ENCODE peak calls at places on chromosome 21, in five cellular contexts. G is astrocyte of the spinal cord, Q is A549, U is AG10803, M is thoracic aorta. D is an unnamed sample.

GRCh38 chr21:17693801-17694200 is 81.1 kb upstream of the BTG3 start:
- DNase-seq in G (no peak), Q (no peak), U (no peak), M (no peak), D (no peak)

GRCh38 chr21:41460578-41461527 is 34.8 kb downstream of the MX1 start:
- DNase-seq in G (peak), Q (peak), U (peak), M (peak), D (peak)

GRCh38 chr21:34129971-34130597 is 56.7 kb downstream of the MRPS6 start:
- DNase-seq in G (no peak), Q (no peak), U (peak), M (no peak), D (no peak)

GRCh38 chr21:20971296-20971921 is 26.8 kb upstream of the NCAM2 start:
- DNase-seq in G (peak), Q (peak), U (peak), M (no peak), D (no peak)

GRCh38 chr21:38945536-38946245 is 140.0 kb downstream of the ETS2 start:
- DNase-seq in G (peak), Q (no peak), U (no peak), M (no peak), D (no peak)

GRCh38 chr21:17089121-17089520 is 423.7 kb upstream of the CXADR start:
- DNase-seq in G (peak), Q (no peak), U (no peak), M (no peak), D (no peak)

GRCh38 chr21:41437754-41438153 is 11.7 kb downstream of the MX1 start:
- DNase-seq in G (no peak), Q (no peak), U (no peak), M (no peak), D (no peak)

GRCh38 chr21:38468989-38469388 is 29.3 kb downstream of the ERG start:
- DNase-seq in G (no peak), Q (peak), U (peak), M (no peak), D (no peak)

GRCh38 chr21:27290020-27290419 is 323.1 kb upstream of the ADAMTS5 start:
- DNase-seq in G (no peak), Q (no peak), U (no peak), M (no peak), D (no peak)

GRCh38 chr21:41290106-41290799 is 26.3 kb upstream of the FAM3B start:
- DNase-seq in G (no peak), Q (no peak), U (no peak), M (no peak), D (no peak)

GRCh38 chr21:31018232-31018631 is 20.0 kb downstream of the KRTAP19-8 start:
- DNase-seq in G (no peak), Q (no peak), U (no peak), M (no peak), D (no peak)

DNA sequence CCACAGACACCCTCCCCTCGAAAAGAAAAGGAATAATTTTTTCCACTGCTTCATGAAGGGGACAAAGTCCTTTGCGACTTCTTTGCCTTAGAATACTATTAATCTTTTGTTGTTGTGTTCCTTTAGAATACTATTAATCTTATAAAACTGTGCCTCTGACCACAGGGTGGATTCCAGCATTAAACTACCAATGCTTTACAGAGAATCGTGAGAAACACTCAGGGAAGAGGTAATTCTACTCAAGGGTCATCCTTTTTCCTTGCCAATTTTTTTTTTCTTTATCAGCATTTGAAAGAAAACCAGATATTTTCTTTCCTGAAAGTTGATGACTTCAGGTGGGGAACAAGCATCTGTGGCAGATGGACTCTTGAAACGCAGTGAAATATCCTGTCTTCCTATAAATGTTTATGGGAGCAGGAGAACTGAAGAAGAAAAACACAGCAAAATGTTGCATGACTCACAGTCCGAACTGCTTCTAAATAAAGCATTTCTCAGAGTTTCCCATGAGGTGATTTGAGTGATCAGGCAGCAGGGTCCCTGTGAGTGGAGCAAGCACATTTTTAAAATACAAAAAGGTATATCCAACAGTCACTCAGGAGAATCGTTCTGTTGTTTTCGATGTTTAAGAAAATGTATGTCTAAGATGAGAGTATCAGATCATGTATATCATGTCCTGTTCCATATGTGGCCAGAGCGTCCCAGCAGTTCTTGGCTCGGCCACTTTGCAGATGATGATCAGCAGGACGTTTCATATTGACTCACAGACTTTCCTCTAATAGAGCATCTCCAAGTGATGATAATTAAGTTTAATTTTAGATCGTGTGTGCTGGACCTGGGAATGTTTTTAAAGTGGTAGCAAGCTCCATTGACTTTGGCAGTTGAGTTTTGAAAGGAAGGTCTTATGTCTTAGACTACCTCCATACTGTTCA is 154.3 kb upstream of the RUNX1 start:
- DNase-seq in G (peak), Q (no peak), U (peak), M (no peak), D (no peak)
- TF ChIP-seq CTCF in G (no peak), Q (no peak), U (no peak), M (no peak), D (no peak)

GRCh38 chr21:44850905-44851657 is 22.4 kb downstream of the PTTG1IP start:
- DNase-seq in G (no peak), Q (no peak), U (no peak), M (no peak), D (peak)

GRCh38 chr21:44850208-44850800 is 23.2 kb downstream of the PTTG1IP start:
- DNase-seq in G (no peak), Q (no peak), U (no peak), M (no peak), D (no peak)

GRCh38 chr21:44847261-44848056 is 26.0 kb downstream of the PTTG1IP start:
- DNase-seq in G (no peak), Q (no peak), U (no peak), M (no peak), D (peak)

GRCh38 chr21:44848821-44849521 is 24.5 kb downstream of the PTTG1IP start:
- DNase-seq in G (no peak), Q (no peak), U (no peak), M (no peak), D (no peak)

GRCh38 chr21:44849616-44850130 is 23.8 kb downstream of the PTTG1IP start:
- DNase-seq in G (no peak), Q (no peak), U (no peak), M (no peak), D (no peak)
- H3K4me3 ChIP-seq in G (no peak), Q (no peak), U (no peak), M (no peak), D (no peak)

GRCh38 chr21:36260802-36261201 is 59.2 kb upstream of the MORC3 start:
- DNase-seq in G (no peak), Q (no peak), U (no peak), M (no peak), D (no peak)
- TF ChIP-seq CTCF in G (no peak), Q (no peak), U (no peak), M (no peak), D (no peak)

GRCh38 chr21:45417256-45417950 is 12.4 kb downstream of the COL18A1 start:
- DNase-seq in G (peak), Q (no peak), U (no peak), M (no peak), D (peak)
- H3K4me3 ChIP-seq in G (no peak), Q (no peak), U (no peak), M (no peak), D (no peak)

GRCh38 chr21:44949161-44950015 is 9.6 kb downstream of the SLX9 start:
- DNase-seq in G (peak), Q (peak), U (peak), M (no peak), D (peak)
- TF ChIP-seq CTCF in G (peak), Q (peak), U (peak), M (peak), D (peak)